ENCODE peak calls at places on chromosomes 5 and 9, in six cellular contexts. I is lung microvascular endothelial cell; P is NAMALWA; U is endodermal cell; Z is stimulated activated naive CD8-positive, alpha-beta T cell treated with anti-CD3 and anti-CD28 coated beads, Interleukin-15, amount 100 ng/mL, for 72 hours; K is activated T-cell treated with anti-CD3 and anti-CD28 coated beads, Interleukin-2, amount 50 U/mL, for 4 hours. Y is an unnamed sample.

GRCh38 chr9:95363051-95363841 is 45.7 kb upstream of the FANCC start:
- DNase-seq in I (peak; percentile 23), P (no peak), U (no peak), Z (no peak), K (no peak), Y (peak; percentile 57)

GRCh38 chr5:122022966-122023365 is 55.1 kb downstream of the LOX start:
- DNase-seq in I (no peak), P (no peak), U (no peak), Z (no peak), K (no peak), Y (no peak)

GRCh38 chr9:131769361-131769760 is 29.5 kb upstream of the RAPGEF1 start:
- DNase-seq in I (no peak), P (no peak), U (no peak), Z (no peak), K (no peak), Y (no peak)

GRCh38 chr5:168214886-168215285 is 76.6 kb upstream of the WWC1 start:
- DNase-seq in I (no peak), P (no peak), U (no peak), Z (no peak), K (no peak), Y (no peak)

GRCh38 chr5:66337827-66338226 is 193.7 kb downstream of the SREK1 start:
- DNase-seq in I (no peak), P (no peak), U (peak; percentile 41), Z (no peak), K (no peak), Y (no peak)

GRCh38 chr5:139193928-139194327 is 4.2 kb downstream of the SIL1 start:
- DNase-seq in I (no peak), P (peak; percentile 53), U (peak; percentile 56), Z (no peak), K (no peak), Y (peak; percentile 25)

GRCh38 chr9:38157711-38158110 is 88.7 kb upstream of the SHB start:
- DNase-seq in I (no peak), P (no peak), U (no peak), Z (no peak), K (no peak), Y (no peak)

GRCh38 chr9:124267271-124267807 is 9.6 kb downstream of the NEK6 start:
- DNase-seq in I (peak; percentile 71), P (peak; percentile 64), U (no peak), Z (no peak), K (no peak), Y (peak; percentile 54)

GRCh38 chr5:83895860-83896259 is 175.2 kb upstream of the HAPLN1 start:
- DNase-seq in I (no peak), P (no peak), U (no peak), Z (no peak), K (no peak), Y (no peak)

GRCh38 chr9:80553986-80554715 is 982.4 kb downstream of the TLE4 start:
- DNase-seq in I (no peak), P (no peak), U (no peak), Z (no peak), K (no peak), Y (peak; percentile 52)

GRCh38 chr9:136255896-136256890 is 10.6 kb upstream of the QSOX2 start:
- DNase-seq in I (no peak), P (peak; percentile 55), U (no peak), Z (no peak), K (no peak), Y (peak; percentile 45)

GRCh38 chr5:76867827-76868693 is 18.2 kb downstream of the S100Z start:
- DNase-seq in I (peak; percentile 78), P (peak; percentile 75), U (peak; percentile 91), Z (peak; percentile 63), K (peak; percentile 41), Y (peak; percentile 81)

GRCh38 chr9:86854898-86855523 is 92.3 kb downstream of the GAS1 start:
- DNase-seq in I (no peak), P (no peak), U (peak; percentile 88), Z (no peak), K (no peak), Y (peak; percentile 64)

GRCh38 chr5:33148076-33148501 is 292.7 kb upstream of the TARS1 start:
- DNase-seq in I (no peak), P (no peak), U (no peak), Z (no peak), K (no peak), Y (no peak)

GRCh38 chr9:123465304-123465703 is 109.3 kb downstream of the CRB2 start:
- DNase-seq in I (no peak), P (no peak), U (no peak), Z (no peak), K (no peak), Y (no peak)

GRCh38 chr9:13939129-13939528 is 374.8 kb downstream of the NFIB start:
- DNase-seq in I (no peak), P (no peak), U (no peak), Z (no peak), K (no peak), Y (peak; percentile 53)

GRCh38 chr5:159343295-159344094 is 13.2 kb upstream of the IL12B start:
- DNase-seq in I (no peak), P (peak; percentile 66), U (no peak), Z (no peak), K (no peak), Y (no peak)

GRCh38 chr5:141785135-141785534 is 93.1 kb downstream of the PCDH1 start:
- DNase-seq in I (no peak), P (no peak), U (no peak), Z (no peak), K (no peak), Y (no peak)

GRCh38 chr5:159724283-159724682 is 192.0 kb upstream of the ADRA1B start:
- DNase-seq in I (no peak), P (no peak), U (no peak), Z (no peak), K (no peak), Y (no peak)

GRCh38 chr5:39190311-39191102 is 28.9 kb downstream of the FYB1 start:
- DNase-seq in I (no peak), P (no peak), U (no peak), Z (no peak), K (no peak), Y (no peak)

Y was measured in A673.